ENCODE peak calls at places on chromosomes 16 and 17, in five cellular contexts. T is AG08395, M is LHCN-M2, B is neuronal stem cell, H is iris pigment epithelial cell. S is an unnamed sample.

GRCh38 chr17:58172369-58173071 is 5.7 kb downstream of the OR4D2 start:
- DNase-seq in B (peak; percentile 6), T (peak; percentile 24), H (peak; percentile 46), M (peak; percentile 31), S (peak; percentile 57)

GRCh38 chr17:49624896-49625295 is 49.2 kb downstream of the NXPH3 start:
- DNase-seq in M (peak; percentile 45), H (peak; percentile 61), T (peak; percentile 33), B (no peak), S (no peak)

GRCh38 chr16:88755745-88756443 is 29.1 kb downstream of the PIEZO1 start:
- DNase-seq in T (no peak), H (no peak), B (no peak), M (no peak), S (no peak)

GRCh38 chr16:56931253-56931768 is 631 bp upstream of the HERPUD1 start:
- DNase-seq in B (no peak), T (no peak), M (peak; percentile 18), H (no peak), S (no peak)

GRCh38 chr17:55612691-55613141 is 101.5 kb upstream of the SMIM36 start:
- DNase-seq in T (no peak), M (no peak), H (peak; percentile 65), B (no peak), S (no peak)

GRCh38 chr17:73838815-73839214 is 194.6 kb upstream of the SDK2 start:
- DNase-seq in B (no peak), M (no peak), T (no peak), H (no peak), S (no peak)

GRCh38 chr16:8867483-8868271 is 1.1 kb downstream of the CARHSP1 start:
- DNase-seq in B (peak; percentile 44), H (no peak), T (no peak), M (peak; percentile 27), S (no peak)

GRCh38 chr17:8152112-8152775 is at the start of gene PER1:
- DNase-seq in M (peak; percentile 95), B (peak; percentile 80), T (peak; percentile 95), H (peak; percentile 97), S (peak; percentile 93)

GRCh38 chr16:46962629-46963028 is 10.8 kb downstream of the DNAJA2 start:
- DNase-seq in M (no peak), B (no peak), H (peak; percentile 57), T (no peak), S (no peak)

GRCh38 chr17:64216385-64217248 is 46.4 kb downstream of the TEX2 start:
- DNase-seq in M (no peak), B (no peak), H (peak; percentile 68), T (no peak), S (peak; percentile 60)

GRCh38 chr16:67529639-67530012 is 997 bp downstream of the RIPOR1 start:
- DNase-seq in B (no peak), M (peak; percentile 39), T (no peak), H (no peak), S (no peak)